ENCODE peak calls at places on chromosomes 12 and 14, in ten cellular contexts. G, X, H, D, R, I, Y, W, V and U are unnamed samples.

GRCh38 chr12:12461281-12461922 is 101.3 kb downstream of the DUSP16 start:
- DNase-seq in G (no peak), X (no peak), H (no peak), D (no peak), R (peak), I (no peak), Y (no peak), W (no peak), V (no peak), U (no peak)

GRCh38 chr12:11576104-11576503 is 73.4 kb upstream of the ETV6 start:
- DNase-seq in G (no peak), X (no peak), H (no peak), D (peak), R (no peak), I (no peak), Y (peak), W (no peak), V (no peak), U (no peak)

GRCh38 chr12:131365821-131366260 is 345.0 kb upstream of the SFSWAP start:
- DNase-seq in G (no peak), X (no peak), H (no peak), D (no peak), R (no peak), I (no peak), Y (no peak), W (no peak), V (no peak), U (no peak)

GRCh38 chr14:87877877-87878276 is 115.1 kb downstream of the GALC start:
- DNase-seq in G (no peak), X (no peak), H (no peak), D (peak), R (no peak), I (no peak), Y (no peak), W (no peak), V (no peak), U (no peak)

GRCh38 chr14:30337456-30337855 is 221.5 kb upstream of the G2E3 start:
- DNase-seq in G (no peak), X (no peak), H (no peak), D (no peak), R (no peak), I (no peak), Y (no peak), W (no peak), V (no peak), U (no peak)

GRCh38 chr12:13024151-13024946 is 19.8 kb upstream of the FAM234B start:
- DNase-seq in G (peak), X (no peak), H (peak), D (no peak), R (no peak), I (no peak), Y (peak), W (peak), V (no peak), U (no peak)

GRCh38 chr12:46490635-46491034 is 118.1 kb upstream of the SLC38A2 start:
- DNase-seq in G (peak), X (no peak), H (no peak), D (no peak), R (no peak), I (no peak), Y (no peak), W (no peak), V (no peak), U (no peak)

GRCh38 chr12:124774462-124775167 is 89.0 kb downstream of the SCARB1 start:
- DNase-seq in G (peak), X (no peak), H (peak), D (peak), R (peak), I (no peak), Y (peak), W (peak), V (no peak), U (peak)

GRCh38 chr14:25150934-25151790 is 101.2 kb upstream of the STXBP6 start:
- DNase-seq in G (peak), X (no peak), H (peak), D (peak), R (no peak), I (peak), Y (peak), W (peak), V (no peak), U (no peak)

GRCh38 chr14:73833530-73834257 is 17.9 kb upstream of the PTGR2 start:
- DNase-seq in G (peak), X (no peak), H (no peak), D (no peak), R (no peak), I (no peak), Y (no peak), W (peak), V (no peak), U (no peak)

GRCh38 chr12:104686196-104686595 is 229.4 kb downstream of the CHST11 start:
- DNase-seq in G (no peak), X (no peak), H (no peak), D (peak), R (no peak), I (no peak), Y (peak), W (no peak), V (no peak), U (peak)

GRCh38 chr14:105845725-105846309 is 319.4 kb downstream of the TMEM121 start:
- DNase-seq in G (no peak), X (no peak), H (no peak), D (no peak), R (no peak), I (no peak), Y (no peak), W (no peak), V (no peak), U (no peak)

GRCh38 chr12:96403870-96404269 is 3.6 kb upstream of the CDK17 start:
- DNase-seq in G (no peak), X (no peak), H (no peak), D (no peak), R (no peak), I (no peak), Y (no peak), W (no peak), V (no peak), U (no peak)

GRCh38 chr12:96034631-96035282 is 630 bp downstream of the LTA4H start:
- DNase-seq in G (peak), X (no peak), H (peak), D (peak), R (no peak), I (peak), Y (peak), W (no peak), V (peak), U (peak)

GRCh38 chr14:76773956-76774355 is 12.7 kb downstream of the VASH1 start:
- DNase-seq in G (no peak), X (no peak), H (no peak), D (no peak), R (no peak), I (no peak), Y (no peak), W (no peak), V (no peak), U (no peak)

GRCh38 chr14:105021656-105022275 is 883 bp upstream of the CDCA4 start:
- DNase-seq in G (peak), X (peak), H (peak), D (peak), R (peak), I (peak), Y (peak), W (no peak), V (no peak), U (peak)

GRCh38 chr14:44712095-44712822 is 205.2 kb upstream of the FSCB start:
- DNase-seq in G (no peak), X (no peak), H (peak), D (no peak), R (no peak), I (peak), Y (no peak), W (no peak), V (no peak), U (no peak)

GRCh38 chr12:69167648-69168165 is 71.7 kb upstream of the CPSF6 start:
- DNase-seq in G (no peak), X (no peak), H (no peak), D (no peak), R (no peak), I (no peak), Y (no peak), W (no peak), V (no peak), U (no peak)

GRCh38 chr12:33427071-33427470 is 12.5 kb downstream of the SYT10 start:
- DNase-seq in G (no peak), X (no peak), H (peak), D (peak), R (no peak), I (no peak), Y (no peak), W (no peak), V (no peak), U (no peak)

GRCh38 chr12:14928946-14929345 is 9.4 kb downstream of the ERP27 start:
- DNase-seq in G (no peak), X (no peak), H (no peak), D (peak), R (no peak), I (no peak), Y (no peak), W (no peak), V (no peak), U (no peak)